ENCODE peak calls at places on chromosomes 2 and 18, in eight cellular contexts. V, B, R, U, Z, P, L and K are unnamed samples.

GRCh38 chr2:216210711-216211131 is 101.6 kb downstream of the XRCC5 start:
- DNase-seq in P (no peak), L (no peak), Z (no peak), R (no peak), B (no peak), U (peak), V (no peak), K (no peak)

GRCh38 chr18:79507546-79508480 is 112.1 kb downstream of the NFATC1 start:
- DNase-seq in P (peak), Z (peak), U (peak), R (no peak), L (peak), B (peak), V (no peak), K (no peak)

GRCh38 chr2:166434491-166434890 is 58.7 kb upstream of the SCN9A start:
- DNase-seq in R (no peak), V (no peak), U (peak), P (no peak), L (no peak), B (no peak), Z (no peak), K (no peak)

GRCh38 chr2:112994648-112995047 is 10.6 kb upstream of the IL36A start:
- DNase-seq in Z (no peak), L (no peak), V (no peak), P (no peak), B (no peak), U (no peak), R (no peak), K (no peak)

GRCh38 chr2:39871291-39871761 is 92.3 kb upstream of the THUMPD2 start:
- DNase-seq in L (no peak), U (peak), R (no peak), Z (no peak), B (no peak), V (peak), P (no peak), K (no peak)

GRCh38 chr18:57660961-57661360 is 39.3 kb upstream of the NARS1 start:
- DNase-seq in R (no peak), L (no peak), Z (no peak), P (no peak), V (peak), B (no peak), U (no peak), K (no peak)

GRCh38 chr2:240532032-240532775 is 25.6 kb downstream of the ANKMY1 start:
- DNase-seq in P (no peak), L (no peak), B (no peak), V (no peak), R (no peak), U (no peak), Z (no peak), K (no peak)

GRCh38 chr2:212034841-212035585 is 503.6 kb downstream of the ERBB4 start:
- DNase-seq in P (no peak), R (no peak), V (no peak), L (no peak), B (no peak), Z (no peak), U (peak), K (no peak)

GRCh38 chr2:160365691-160366367 is 127.8 kb downstream of the RBMS1 start:
- DNase-seq in L (no peak), U (no peak), R (no peak), B (no peak), V (no peak), Z (no peak), P (peak), K (no peak)